ENCODE peak calls at places on chromosome 12, in six cellular contexts. L is left ventricle myocardium inferior, Q is mucosa of descending colon, E is AG10803, P is dorsolateral prefrontal cortex, Z is BE2C. A is an unnamed sample.

GRCh38 chr12:14238224-14238792 is 127.2 kb upstream of the ATF7IP start:
- DNase-seq in L (no peak), Q (no peak), E (peak; percentile 44), Z (no peak), P (no peak), A (no peak)

GRCh38 chr12:52245259-52245961 is 12.4 kb downstream of the KRT7 start:
- DNase-seq in L (no peak), E (no peak), Z (no peak), Q (no peak), P (no peak), A (no peak)

GRCh38 chr12:4027412-4027811 is 154.2 kb upstream of the PARP11 start:
- DNase-seq in E (no peak), Z (no peak), L (no peak), Q (no peak), P (no peak), A (peak; percentile 77)

GRCh38 chr12:57237952-57238853 is 8.7 kb downstream of the SHMT2 start:
- DNase-seq in L (no peak), Q (peak; percentile 46), Z (no peak), P (no peak), E (no peak), A (no peak)

GRCh38 chr12:131113562-131113961 is 159.9 kb downstream of the ADGRD1 start:
- DNase-seq in Z (no peak), E (no peak), P (no peak), L (no peak), Q (no peak), A (no peak)

GRCh38 chr12:131559517-131560516 is 151.1 kb upstream of the SFSWAP start:
- DNase-seq in E (no peak), Q (no peak), P (no peak), L (no peak), Z (peak; percentile 66), A (no peak)

GRCh38 chr12:52195065-52195730 is 3.4 kb upstream of the KRT80 start:
- DNase-seq in L (no peak), Q (no peak), E (no peak), P (no peak), Z (no peak), A (no peak)

GRCh38 chr12:96150442-96150841 is 43.7 kb upstream of the ELK3 start:
- DNase-seq in Z (no peak), L (no peak), P (no peak), E (no peak), Q (no peak), A (no peak)

GRCh38 chr12:88017964-88018363 is 11.2 kb downstream of the C12orf50 start:
- DNase-seq in P (no peak), Z (no peak), L (no peak), E (no peak), Q (no peak), A (no peak)

GRCh38 chr12:75020068-75020557 is 189.5 kb downstream of the KCNC2 start:
- DNase-seq in Z (no peak), E (no peak), L (no peak), P (no peak), Q (no peak), A (peak; percentile 35)

GRCh38 chr12:62584619-62585018 is 118.0 kb downstream of the MON2 start:
- DNase-seq in L (no peak), E (no peak), Q (no peak), P (no peak), Z (no peak), A (no peak)

GRCh38 chr12:11508699-11509098 is 113.3 kb upstream of the PRB2 start:
- DNase-seq in Z (no peak), E (peak; percentile 28), P (no peak), Q (no peak), L (no peak), A (no peak)

GRCh38 chr12:68557011-68557715 is 53.5 kb upstream of the RAP1B start:
- DNase-seq in Q (no peak), P (no peak), L (no peak), Z (no peak), E (peak; percentile 88), A (no peak)

GRCh38 chr12:89831696-89832095 is 123.1 kb upstream of the ATP2B1 start:
- DNase-seq in Q (no peak), L (no peak), Z (no peak), E (no peak), P (no peak), A (no peak)
- TF ChIP-seq CTCF in Q (no peak), L (no peak), Z (no peak), E (no peak), P (no peak), A (no peak)

GRCh38 chr12:119011231-119011630 is 29.9 kb downstream of the SRRM4 start:
- DNase-seq in L (no peak), P (no peak), Q (no peak), Z (peak; percentile 52), E (no peak), A (no peak)
- TF ChIP-seq CTCF in L (no peak), P (no peak), Q (no peak), Z (peak; percentile 29), E (no peak), A (no peak)

GRCh38 chr12:123805119-123805518 is 43.0 kb downstream of the DNAH10 start:
- DNase-seq in Z (peak; percentile 19), E (no peak), Q (no peak), P (no peak), L (no peak), A (no peak)

GRCh38 chr12:123807002-123807401 is 44.9 kb downstream of the DNAH10 start:
- DNase-seq in Q (no peak), L (no peak), P (no peak), Z (no peak), E (no peak), A (no peak)

GRCh38 chr12:123799227-123799626 is 37.1 kb downstream of the DNAH10 start:
- DNase-seq in Q (no peak), P (no peak), L (no peak), E (no peak), Z (no peak), A (no peak)

GRCh38 chr12:123798518-123798917 is 36.4 kb downstream of the DNAH10 start:
- DNase-seq in Z (no peak), Q (no peak), L (no peak), E (no peak), P (no peak), A (no peak)

GRCh38 chr12:123801573-123802178 is 39.6 kb downstream of the DNAH10 start:
- DNase-seq in L (no peak), P (no peak), Z (no peak), Q (no peak), E (peak; percentile 43), A (no peak)
- TF ChIP-seq CTCF in L (peak; percentile 31), P (peak; percentile 52), Z (peak; percentile 50), Q (no peak), E (peak; percentile 69), A (no peak)

GRCh38 chr12:110677206-110677911 is 11.6 kb downstream of the HVCN1 start:
- DNase-seq in E (no peak), L (no peak), Q (no peak), P (no peak), Z (no peak), A (peak; percentile 18)
- TF ChIP-seq CTCF in E (no peak), L (no peak), Q (no peak), P (no peak), Z (no peak), A (no peak)

GRCh38 chr12:66118240-66118891 is 12.2 kb downstream of the LLPH start:
- DNase-seq in P (no peak), Z (no peak), Q (no peak), E (no peak), L (no peak), A (no peak)

GRCh38 chr12:66119870-66120241 is 10.7 kb downstream of the LLPH start:
- DNase-seq in Z (no peak), Q (no peak), E (no peak), P (no peak), L (no peak), A (no peak)

GRCh38 chr12:66119229-66119869 is 11.2 kb downstream of the LLPH start:
- DNase-seq in Q (no peak), L (no peak), Z (no peak), E (peak; percentile 71), P (no peak), A (no peak)

GRCh38 chr12:66117242-66117641 is 13.3 kb downstream of the LLPH start:
- DNase-seq in L (no peak), P (no peak), E (no peak), Q (no peak), Z (no peak), A (no peak)

DNA sequence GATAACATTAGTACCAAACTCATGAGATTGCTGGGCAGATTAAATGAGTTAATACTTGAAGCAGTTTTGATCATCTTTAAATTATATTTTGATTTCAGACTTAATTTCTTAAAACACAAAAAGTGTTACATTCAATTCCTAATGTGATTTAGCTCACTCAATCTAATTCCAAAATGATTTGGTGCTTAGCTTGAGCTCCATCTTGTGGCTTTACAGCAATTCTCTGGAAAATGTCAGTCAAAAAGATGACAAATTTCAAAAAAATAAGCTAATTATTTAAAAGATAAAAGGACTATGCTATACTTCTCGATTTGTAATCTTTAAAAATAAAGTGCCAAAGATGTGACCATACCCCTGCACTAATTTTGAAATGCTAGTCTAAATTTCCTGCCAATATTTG is 10.1 kb downstream of the LLPH start:
- DNase-seq in E (no peak), P (no peak), Z (no peak), Q (no peak), L (no peak), A (no peak)
- TF ChIP-seq CTCF in E (peak; percentile 20), P (no peak), Z (no peak), Q (no peak), L (no peak), A (no peak)